ENCODE peak calls at places on chromosomes 7 and 10, in seven cellular contexts. One of them, this sample, is unnamed.

GRCh38 chr10:70174058-70174741 is 3.9 kb upstream of the SAR1A start:
- DNase-seq in RCC 7860: no peak
- DNase-seq in head of caudate nucleus: no peak
- DNase-seq in C1 segment of cervical spinal cord: no peak
- DNase-seq in amygdala: no peak
- DNase-seq in neural crest cell: no peak
- DNase-seq in neuronal stem cell: no peak
- DNase-seq in this sample: no peak

GRCh38 chr10:102196893-102197292 is 29.2 kb upstream of the ELOVL3 start:
- DNase-seq in RCC 7860: no peak
- DNase-seq in head of caudate nucleus: no peak
- DNase-seq in C1 segment of cervical spinal cord: no peak
- DNase-seq in amygdala: no peak
- DNase-seq in neural crest cell: no peak
- DNase-seq in neuronal stem cell: no peak
- DNase-seq in this sample: no peak

GRCh38 chr10:113550365-113550764 is 2.5 kb upstream of the HABP2 start:
- DNase-seq in RCC 7860: peak
- DNase-seq in head of caudate nucleus: no peak
- DNase-seq in C1 segment of cervical spinal cord: no peak
- DNase-seq in amygdala: no peak
- DNase-seq in neural crest cell: no peak
- DNase-seq in neuronal stem cell: no peak
- DNase-seq in this sample: no peak

GRCh38 chr10:11724938-11725776 is 17.0 kb upstream of the ECHDC3 start:
- DNase-seq in RCC 7860: peak
- DNase-seq in head of caudate nucleus: no peak
- DNase-seq in C1 segment of cervical spinal cord: no peak
- DNase-seq in amygdala: peak
- DNase-seq in neural crest cell: no peak
- DNase-seq in neuronal stem cell: peak
- DNase-seq in this sample: peak

GRCh38 chr7:150435390-150436073 is 14.9 kb upstream of the GIMAP8 start:
- DNase-seq in RCC 7860: no peak
- DNase-seq in head of caudate nucleus: no peak
- DNase-seq in C1 segment of cervical spinal cord: no peak
- DNase-seq in amygdala: peak
- DNase-seq in neural crest cell: no peak
- DNase-seq in neuronal stem cell: no peak
- DNase-seq in this sample: no peak

GRCh38 chr10:3805791-3806381 is 20.9 kb upstream of the KLF6 start:
- DNase-seq in RCC 7860: peak
- DNase-seq in head of caudate nucleus: no peak
- DNase-seq in C1 segment of cervical spinal cord: no peak
- DNase-seq in amygdala: no peak
- DNase-seq in neural crest cell: no peak
- DNase-seq in neuronal stem cell: no peak
- DNase-seq in this sample: no peak

GRCh38 chr7:106625678-106626301 is 35.2 kb downstream of the CCDC71L start:
- DNase-seq in RCC 7860: no peak
- DNase-seq in head of caudate nucleus: no peak
- DNase-seq in C1 segment of cervical spinal cord: no peak
- DNase-seq in amygdala: no peak
- DNase-seq in neural crest cell: no peak
- DNase-seq in neuronal stem cell: no peak
- DNase-seq in this sample: no peak

GRCh38 chr7:55077581-55078410 is 59.0 kb downstream of the EGFR start:
- DNase-seq in RCC 7860: no peak
- DNase-seq in head of caudate nucleus: no peak
- DNase-seq in C1 segment of cervical spinal cord: no peak
- DNase-seq in amygdala: no peak
- DNase-seq in neural crest cell: no peak
- DNase-seq in neuronal stem cell: no peak
- DNase-seq in this sample: no peak

GRCh38 chr10:83917519-83918506 is 221.5 kb upstream of the GHITM start:
- DNase-seq in RCC 7860: no peak
- DNase-seq in head of caudate nucleus: peak
- DNase-seq in C1 segment of cervical spinal cord: no peak
- DNase-seq in amygdala: no peak
- DNase-seq in neural crest cell: peak
- DNase-seq in neuronal stem cell: no peak
- DNase-seq in this sample: no peak

GRCh38 chr7:149048805-149049204 is 20.5 kb upstream of the PDIA4 start:
- DNase-seq in RCC 7860: no peak
- DNase-seq in head of caudate nucleus: no peak
- DNase-seq in C1 segment of cervical spinal cord: no peak
- DNase-seq in amygdala: no peak
- DNase-seq in neural crest cell: no peak
- DNase-seq in neuronal stem cell: no peak
- DNase-seq in this sample: no peak

GRCh38 chr7:77866791-77867190 is 68.2 kb downstream of the PHTF2 start:
- DNase-seq in RCC 7860: peak
- DNase-seq in head of caudate nucleus: no peak
- DNase-seq in C1 segment of cervical spinal cord: no peak
- DNase-seq in amygdala: no peak
- DNase-seq in neural crest cell: no peak
- DNase-seq in neuronal stem cell: no peak
- DNase-seq in this sample: no peak

GRCh38 chr7:126228356-126229061 is 1024.2 kb downstream of the GRM8 start:
- DNase-seq in RCC 7860: no peak
- DNase-seq in head of caudate nucleus: no peak
- DNase-seq in C1 segment of cervical spinal cord: no peak
- DNase-seq in amygdala: no peak
- DNase-seq in neural crest cell: no peak
- DNase-seq in neuronal stem cell: peak
- DNase-seq in this sample: no peak

GRCh38 chr7:153829523-153829922 is 222.7 kb upstream of the DPP6 start:
- DNase-seq in RCC 7860: no peak
- DNase-seq in head of caudate nucleus: no peak
- DNase-seq in C1 segment of cervical spinal cord: no peak
- DNase-seq in amygdala: no peak
- DNase-seq in neural crest cell: no peak
- DNase-seq in neuronal stem cell: no peak
- DNase-seq in this sample: no peak

GRCh38 chr10:48655426-48656240 is 29.0 kb upstream of the WDFY4 start:
- DNase-seq in RCC 7860: peak
- DNase-seq in head of caudate nucleus: peak
- DNase-seq in C1 segment of cervical spinal cord: peak
- DNase-seq in amygdala: peak
- DNase-seq in neural crest cell: no peak
- DNase-seq in neuronal stem cell: no peak
- DNase-seq in this sample: peak

GRCh38 chr10:71188201-71188600 is 24.2 kb upstream of the UNC5B start:
- DNase-seq in RCC 7860: no peak
- DNase-seq in head of caudate nucleus: peak
- DNase-seq in C1 segment of cervical spinal cord: no peak
- DNase-seq in amygdala: peak
- DNase-seq in neural crest cell: no peak
- DNase-seq in neuronal stem cell: no peak
- DNase-seq in this sample: no peak

GRCh38 chr7:108266489-108266888 is 136.3 kb upstream of the LAMB4 start:
- DNase-seq in RCC 7860: no peak
- DNase-seq in head of caudate nucleus: no peak
- DNase-seq in C1 segment of cervical spinal cord: peak
- DNase-seq in amygdala: no peak
- DNase-seq in neural crest cell: no peak
- DNase-seq in neuronal stem cell: no peak
- DNase-seq in this sample: no peak

GRCh38 chr10:14560274-14560673 is 214.4 kb downstream of the FAM107B start:
- DNase-seq in RCC 7860: peak
- DNase-seq in head of caudate nucleus: no peak
- DNase-seq in C1 segment of cervical spinal cord: no peak
- DNase-seq in amygdala: no peak
- DNase-seq in neural crest cell: no peak
- DNase-seq in neuronal stem cell: no peak
- DNase-seq in this sample: no peak

GRCh38 chr10:132506711-132507466 is 30.7 kb upstream of the INPP5A start:
- DNase-seq in RCC 7860: no peak
- DNase-seq in head of caudate nucleus: no peak
- DNase-seq in C1 segment of cervical spinal cord: peak
- DNase-seq in amygdala: no peak
- DNase-seq in neural crest cell: no peak
- DNase-seq in neuronal stem cell: no peak
- DNase-seq in this sample: no peak

GRCh38 chr7:272631-273030 is 17.3 kb upstream of the FOXL3 start:
- DNase-seq in RCC 7860: no peak
- DNase-seq in head of caudate nucleus: no peak
- DNase-seq in C1 segment of cervical spinal cord: no peak
- DNase-seq in amygdala: no peak
- DNase-seq in neural crest cell: no peak
- DNase-seq in neuronal stem cell: no peak
- DNase-seq in this sample: no peak

GRCh38 chr10:29243750-29244149 is 45.1 kb upstream of the LYZL1 start:
- DNase-seq in RCC 7860: no peak
- DNase-seq in head of caudate nucleus: no peak
- DNase-seq in C1 segment of cervical spinal cord: no peak
- DNase-seq in amygdala: no peak
- DNase-seq in neural crest cell: no peak
- DNase-seq in neuronal stem cell: no peak
- DNase-seq in this sample: no peak

GRCh38 chr10:7388602-7389001 is 22.2 kb downstream of the SFMBT2 start:
- DNase-seq in RCC 7860: no peak
- DNase-seq in head of caudate nucleus: no peak
- DNase-seq in C1 segment of cervical spinal cord: no peak
- DNase-seq in amygdala: no peak
- DNase-seq in neural crest cell: no peak
- DNase-seq in neuronal stem cell: no peak
- DNase-seq in this sample: no peak

GRCh38 chr7:6637544-6638229 is 569 bp downstream of the ZNF316 start:
- DNase-seq in RCC 7860: peak
- DNase-seq in head of caudate nucleus: no peak
- DNase-seq in C1 segment of cervical spinal cord: no peak
- DNase-seq in amygdala: no peak
- DNase-seq in neural crest cell: peak
- DNase-seq in neuronal stem cell: no peak
- DNase-seq in this sample: peak

GRCh38 chr10:117533507-117534281 is 8.9 kb upstream of the EMX2 start:
- DNase-seq in RCC 7860: no peak
- DNase-seq in head of caudate nucleus: no peak
- DNase-seq in C1 segment of cervical spinal cord: no peak
- DNase-seq in amygdala: no peak
- DNase-seq in neural crest cell: no peak
- DNase-seq in neuronal stem cell: no peak
- DNase-seq in this sample: no peak

GRCh38 chr10:5484205-5484604 is 15.2 kb downstream of the CALML5 start:
- DNase-seq in RCC 7860: no peak
- DNase-seq in head of caudate nucleus: no peak
- DNase-seq in C1 segment of cervical spinal cord: no peak
- DNase-seq in amygdala: no peak
- DNase-seq in neural crest cell: no peak
- DNase-seq in neuronal stem cell: no peak
- DNase-seq in this sample: no peak

GRCh38 chr10:14838582-14839304 is 637 bp downstream of the HSPA14 start:
- DNase-seq in RCC 7860: no peak
- DNase-seq in head of caudate nucleus: peak
- DNase-seq in C1 segment of cervical spinal cord: no peak
- DNase-seq in amygdala: peak
- DNase-seq in neural crest cell: peak
- DNase-seq in neuronal stem cell: peak
- DNase-seq in this sample: peak

GRCh38 chr10:49379596-49380410 is 16.1 kb downstream of the DRGX start:
- DNase-seq in RCC 7860: no peak
- DNase-seq in head of caudate nucleus: no peak
- DNase-seq in C1 segment of cervical spinal cord: no peak
- DNase-seq in amygdala: no peak
- DNase-seq in neural crest cell: no peak
- DNase-seq in neuronal stem cell: no peak
- DNase-seq in this sample: no peak

GRCh38 chr7:122329145-122329802 is 24.7 kb upstream of the FEZF1 start:
- DNase-seq in RCC 7860: no peak
- DNase-seq in head of caudate nucleus: no peak
- DNase-seq in C1 segment of cervical spinal cord: no peak
- DNase-seq in amygdala: no peak
- DNase-seq in neural crest cell: no peak
- DNase-seq in neuronal stem cell: peak
- DNase-seq in this sample: no peak